ENCODE peak calls at places on chromosome 16, in six cellular contexts. E, O, T, Y, Z and A are unnamed samples.

GRCh38 chr16:997440-998051 is 16.0 kb downstream of the SOX8 start:
- DNase-seq in Z (peak), O (no peak), E (no peak), T (no peak), Y (peak), A (peak)

GRCh38 chr16:77760800-77761199 is 27.6 kb upstream of the VAT1L start:
- DNase-seq in T (no peak), E (no peak), Z (no peak), O (no peak), Y (no peak), A (no peak)

GRCh38 chr16:55444754-55445485 is 34.1 kb upstream of the MMP2 start:
- DNase-seq in Y (no peak), T (no peak), O (no peak), E (no peak), Z (peak), A (no peak)

GRCh38 chr16:48366165-48367093 is 18.8 kb downstream of the SIAH1 start:
- DNase-seq in T (peak), E (no peak), O (peak), Y (peak), Z (peak), A (peak)

GRCh38 chr16:716250-716607 is 1.3 kb downstream of the METRN start:
- DNase-seq in T (no peak), Y (peak), Z (no peak), O (no peak), E (no peak), A (no peak)

GRCh38 chr16:59385953-59386352 is 651.8 kb upstream of the GOT2 start:
- DNase-seq in E (no peak), T (no peak), Z (no peak), O (no peak), Y (peak), A (no peak)

GRCh38 chr16:12137344-12138094 is 161.0 kb downstream of the SNX29 start:
- DNase-seq in T (no peak), E (no peak), Z (peak), Y (no peak), O (no peak), A (no peak)

GRCh38 chr16:64356267-64356666 is 765.6 kb downstream of the CDH11 start:
- DNase-seq in Y (peak), T (no peak), O (no peak), E (no peak), Z (no peak), A (no peak)

GRCh38 chr16:9860876-9861275 is 321.4 kb downstream of the GRIN2A start:
- DNase-seq in Z (no peak), E (no peak), Y (peak), T (no peak), O (no peak), A (no peak)

GRCh38 chr16:85806539-85806938 is 7.0 kb downstream of the COX4I1 start:
- DNase-seq in T (no peak), O (no peak), Y (no peak), Z (no peak), E (no peak), A (no peak)

GRCh38 chr16:67666032-67666537 is 465 bp downstream of the ENKD1 start:
- DNase-seq in Z (no peak), O (no peak), T (no peak), E (no peak), Y (peak), A (no peak)

GRCh38 chr16:31215287-31216115 is 1.4 kb downstream of the PYDC1 start:
- DNase-seq in E (no peak), O (no peak), T (peak), Y (peak), Z (peak), A (no peak)

GRCh38 chr16:86029131-86029741 is 130.3 kb downstream of the IRF8 start:
- DNase-seq in O (no peak), T (no peak), Y (peak), Z (peak), E (peak), A (peak)

GRCh38 chr16:55645986-55646385 is 9.8 kb upstream of the SLC6A2 start:
- DNase-seq in Y (no peak), Z (no peak), T (no peak), O (no peak), E (no peak), A (no peak)

DNA sequence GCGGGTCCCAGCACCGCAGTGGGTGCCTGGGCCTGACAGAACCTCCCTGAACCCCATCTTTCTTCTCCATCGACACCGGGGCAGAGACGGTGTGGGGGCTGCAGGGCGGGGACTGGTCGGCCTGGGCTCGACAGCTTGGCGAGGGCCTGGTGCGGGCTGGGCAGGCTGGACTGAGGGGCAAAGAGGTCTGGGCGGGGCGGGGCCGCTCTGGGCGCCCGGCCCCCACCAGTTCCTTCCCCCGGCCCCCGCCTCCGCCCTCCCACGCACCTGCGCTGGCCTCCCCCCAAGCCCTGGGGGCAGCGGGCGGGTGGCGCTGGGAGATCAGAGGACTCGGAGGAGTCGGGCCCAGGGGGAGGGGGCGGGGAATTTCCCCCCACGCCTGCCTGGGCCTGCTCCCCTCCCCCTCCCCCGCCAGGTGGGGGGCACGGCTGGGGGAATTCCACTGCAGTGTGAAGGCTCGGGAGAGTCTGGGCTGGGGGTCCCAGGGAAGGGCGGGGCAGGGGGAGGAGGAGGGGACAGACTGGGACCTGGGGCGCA is 933 bp upstream of the KREMEN2 start:
- DNase-seq in T (no peak), E (no peak), Y (no peak), O (no peak), Z (no peak), A (no peak)
- H3K4me3 ChIP-seq in T (peak), E (peak), Y (no peak), O (peak), Z (no peak), A (no peak)

GRCh38 chr16:27407158-27407557 is 5.2 kb downstream of the IL21R start:
- DNase-seq in Z (no peak), Y (no peak), E (no peak), O (peak), T (no peak), A (peak)

GRCh38 chr16:27408012-27408601 is 6.1 kb downstream of the IL21R start:
- DNase-seq in Z (peak), Y (peak), T (no peak), E (no peak), O (peak), A (no peak)

GRCh38 chr16:27405546-27406451 is 3.8 kb downstream of the IL21R start:
- DNase-seq in E (no peak), O (peak), T (no peak), Y (no peak), Z (no peak), A (no peak)

GRCh38 chr16:27406729-27407128 is 4.8 kb downstream of the IL21R start:
- DNase-seq in E (no peak), O (no peak), Y (no peak), Z (no peak), T (no peak), A (no peak)

GRCh38 chr16:27408602-27409031 is 6.6 kb downstream of the IL21R start:
- DNase-seq in E (no peak), Y (no peak), T (no peak), Z (no peak), O (no peak), A (no peak)
- H3K4me3 ChIP-seq in E (no peak), Y (no peak), T (no peak), Z (no peak), O (peak), A (no peak)

DNA sequence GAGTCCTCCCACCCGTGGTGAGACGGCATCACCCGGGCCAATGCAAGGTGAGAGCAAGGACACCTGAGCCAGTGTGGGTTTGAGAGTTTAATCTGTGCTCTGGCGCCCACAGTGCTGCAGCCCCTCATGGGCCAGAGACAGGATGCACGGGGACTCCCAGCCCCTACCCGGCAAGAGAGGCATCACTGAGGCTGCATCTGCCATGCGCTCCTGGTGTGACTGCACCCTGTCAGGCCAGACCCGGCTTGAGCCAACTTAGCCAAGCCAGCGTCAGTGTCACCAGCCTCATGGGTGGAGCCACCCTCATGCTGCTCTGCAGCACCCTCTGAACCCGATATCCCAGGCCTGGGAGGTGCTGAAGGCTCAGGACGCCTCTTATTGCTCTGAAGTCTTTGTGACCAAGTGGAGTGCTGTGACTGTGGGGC is 1.3 kb upstream of the BRICD5 start:
- DNase-seq in Z (no peak), T (no peak), Y (no peak), O (no peak), E (no peak), A (no peak)
- H3K4me3 ChIP-seq in Z (no peak), T (no peak), Y (no peak), O (peak), E (no peak), A (no peak)

DNA sequence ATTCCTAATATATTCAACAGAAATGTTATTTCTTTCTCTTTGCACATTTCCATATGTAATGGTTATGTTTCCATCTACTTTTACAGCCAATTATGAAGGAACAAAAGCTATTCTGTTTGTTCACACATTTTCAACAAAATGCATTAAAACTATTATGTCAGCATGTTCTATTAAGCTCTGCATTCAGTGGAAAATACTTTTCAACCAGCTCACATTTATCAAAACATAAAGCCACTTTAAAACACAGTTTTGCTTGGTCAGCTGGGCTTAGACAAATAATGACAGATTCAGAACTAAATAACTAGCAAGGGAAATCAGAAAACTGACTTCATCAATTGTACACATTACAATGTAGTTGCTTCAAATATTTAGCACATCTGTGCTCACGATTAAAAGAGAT is 6.9 kb downstream of the SALL1 start:
- DNase-seq in Y (no peak), O (no peak), T (no peak), E (no peak), Z (no peak), A (no peak)
- H3K4me3 ChIP-seq in Y (no peak), O (no peak), T (no peak), E (no peak), Z (no peak), A (no peak)

GRCh38 chr16:57875347-57875746 is 73.1 kb upstream of the KIFC3 start:
- DNase-seq in Y (no peak), E (no peak), O (no peak), T (no peak), Z (no peak), A (no peak)

GRCh38 chr16:57870753-57871454 is 68.6 kb upstream of the KIFC3 start:
- DNase-seq in O (no peak), E (no peak), Y (no peak), T (no peak), Z (no peak), A (no peak)

GRCh38 chr16:57871457-57871856 is 69.2 kb upstream of the KIFC3 start:
- DNase-seq in T (no peak), E (no peak), Y (peak), O (no peak), Z (no peak), A (no peak)

GRCh38 chr16:57876210-57876609 is 73.9 kb upstream of the KIFC3 start:
- DNase-seq in E (no peak), O (no peak), Y (no peak), Z (no peak), T (no peak), A (no peak)

GRCh38 chr16:57873218-57873617 is 70.9 kb upstream of the KIFC3 start:
- DNase-seq in O (no peak), Y (no peak), Z (no peak), E (no peak), T (no peak), A (no peak)
- H3K4me3 ChIP-seq in O (no peak), Y (no peak), Z (no peak), E (no peak), T (no peak), A (no peak)

GRCh38 chr16:7304932-7305331 is 27.7 kb upstream of the RBFOX1 start:
- DNase-seq in T (no peak), Z (no peak), Y (no peak), E (no peak), O (no peak), A (no peak)

GRCh38 chr16:7304257-7304656 is 28.4 kb upstream of the RBFOX1 start:
- DNase-seq in O (no peak), Y (no peak), Z (no peak), T (no peak), E (no peak), A (no peak)

GRCh38 chr16:7303014-7303676 is 29.5 kb upstream of the RBFOX1 start:
- DNase-seq in O (no peak), E (no peak), Y (no peak), T (no peak), Z (no peak), A (no peak)

DNA sequence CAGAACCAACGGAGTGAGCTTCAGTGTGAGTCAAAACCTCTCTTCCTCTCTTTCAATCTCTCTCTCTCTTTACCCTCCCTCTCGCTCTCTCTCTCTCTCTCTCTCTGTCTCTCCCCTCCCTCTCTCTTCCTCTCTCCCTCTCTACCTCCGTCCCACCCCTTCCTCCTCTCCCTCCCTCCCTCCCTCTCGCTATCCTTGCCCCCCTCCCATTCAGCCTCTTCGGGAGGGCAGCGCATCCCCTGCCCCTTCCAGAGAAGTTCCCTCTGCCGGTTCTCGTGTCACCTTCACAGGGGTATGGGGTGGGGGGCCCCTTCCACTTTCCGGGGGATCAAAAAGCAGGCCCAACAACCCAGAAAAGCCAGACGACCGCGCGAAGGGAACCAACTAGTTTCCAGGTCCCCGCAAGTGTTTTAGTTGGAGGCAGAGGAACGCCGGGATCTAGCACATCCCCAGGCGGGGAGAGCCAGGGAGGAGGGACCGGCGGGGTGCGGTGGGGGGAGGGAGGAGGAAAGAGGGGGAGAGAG is 28.9 kb upstream of the RBFOX1 start:
- DNase-seq in Z (no peak), E (no peak), Y (no peak), O (no peak), T (no peak), A (no peak)
- H3K4me3 ChIP-seq in Z (no peak), E (peak), Y (no peak), O (no peak), T (no peak), A (no peak)

GRCh38 chr16:50480206-50480605 is 68.0 kb upstream of the NKD1 start:
- DNase-seq in O (no peak), T (no peak), Y (no peak), Z (no peak), E (no peak), A (no peak)

GRCh38 chr16:50478773-50479149 is 69.4 kb upstream of the NKD1 start:
- DNase-seq in Z (peak), O (no peak), T (no peak), Y (no peak), E (peak), A (no peak)

GRCh38 chr16:50482271-50482670 is 65.9 kb upstream of the NKD1 start:
- DNase-seq in Z (no peak), T (no peak), Y (no peak), E (peak), O (no peak), A (no peak)

GRCh38 chr16:50478021-50478772 is 70.0 kb upstream of the NKD1 start:
- DNase-seq in E (peak), T (no peak), Z (no peak), Y (no peak), O (no peak), A (no peak)

DNA sequence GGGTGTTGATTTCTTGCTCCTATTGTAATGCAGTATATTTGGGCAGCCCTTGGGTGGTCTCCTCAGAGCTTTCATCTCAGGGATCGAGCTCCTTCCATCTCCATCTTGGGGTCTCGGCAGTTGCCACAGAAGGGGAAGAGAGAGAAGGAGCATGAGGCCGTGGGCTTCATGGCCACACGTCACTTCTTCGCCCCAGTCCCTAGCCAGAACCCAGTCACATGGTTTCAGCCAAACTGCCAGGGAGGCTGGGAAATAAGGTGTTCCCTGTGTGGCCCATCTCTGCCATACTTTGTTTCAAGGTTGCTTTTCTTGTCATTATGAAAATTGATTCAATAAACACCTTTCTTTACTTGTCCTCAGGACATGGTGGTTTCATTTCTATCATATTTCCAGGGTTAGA is 68.4 kb upstream of the NKD1 start:
- DNase-seq in Z (no peak), E (peak), Y (no peak), T (no peak), O (no peak), A (no peak)
- H3K4me3 ChIP-seq in Z (no peak), E (no peak), Y (no peak), T (no peak), O (no peak), A (no peak)